ENCODE peak calls at places on chromosomes 4 and X, in six cellular contexts. K is activated CD4-positive, alpha-beta T cell treated with anti-CD3 and anti-CD28 coated beads, Interleukin-2, amount 50 U/mL, for 1 hour; I is iPS-NIHi11; E is DMS153; F is thoracic aorta; H is SW 1271. D is an unnamed sample.
A peak's percentile ranks its signal among the peaks of the same experiment; 100 is the strongest.

GRCh38 chrX:134664202-134664601 is 5.9 kb upstream of the PLAC1 start:
- DNase-seq in K (no peak), I (no peak), E (no peak), F (no peak), H (no peak), D (no peak)

GRCh38 chrX:41110801-41111625 is 25.8 kb downstream of the USP9X start:
- DNase-seq in K (no peak), I (peak; percentile 7), E (no peak), F (no peak), H (no peak), D (peak; percentile 52)

GRCh38 chrX:147958316-147958715 is 22.8 kb upstream of the FMR1NB start:
- DNase-seq in K (no peak), I (no peak), E (no peak), F (no peak), H (no peak), D (no peak)

GRCh38 chr4:105677689-105678088 is 30.8 kb downstream of the INTS12 start:
- DNase-seq in K (no peak), I (no peak), E (no peak), F (no peak), H (no peak), D (no peak)

GRCh38 chrX:129934461-129934860 is 28.5 kb downstream of the UTP14A start:
- DNase-seq in K (no peak), I (no peak), E (no peak), F (no peak), H (no peak), D (no peak)

GRCh38 chr4:145521282-145521681 is 39.6 kb downstream of the SMAD1 start:
- DNase-seq in K (no peak), I (no peak), E (no peak), F (no peak), H (no peak), D (no peak)

GRCh38 chr4:152479428-152480026 is 56.4 kb downstream of the FBXW7 start:
- DNase-seq in K (no peak), I (no peak), E (no peak), F (no peak), H (no peak), D (no peak)

GRCh38 chr4:134862116-134862515 is 660.5 kb upstream of the PABPC4L start:
- DNase-seq in K (no peak), I (no peak), E (no peak), F (no peak), H (no peak), D (no peak)

GRCh38 chr4:156560701-156561100 is 410.9 kb downstream of the PDGFC start:
- DNase-seq in K (no peak), I (no peak), E (no peak), F (no peak), H (no peak), D (no peak)

GRCh38 chrX:106000203-106000602 is 38.3 kb downstream of the SERPINA7 start:
- DNase-seq in K (no peak), I (no peak), E (no peak), F (no peak), H (no peak), D (no peak)

GRCh38 chrX:50762578-50762977 is 51.4 kb downstream of the SHROOM4 start:
- DNase-seq in K (no peak), I (no peak), E (no peak), F (no peak), H (no peak), D (no peak)

GRCh38 chr4:128286474-128287158 is 997 bp downstream of the PGRMC2 start:
- DNase-seq in K (peak; percentile 5), I (peak; percentile 30), E (peak; percentile 9), F (no peak), H (peak; percentile 58), D (peak; percentile 46)